ENCODE peak calls at places on chromosomes 4 and X, in eight cellular contexts. One of them, this sample, is unnamed.

GRCh38 chr4:150235795-150236385 is 157.6 kb downstream of the DCLK2 start:
- DNase-seq in astrocyte of the cerebellum: no peak
- DNase-seq in WTC11: no peak
- DNase-seq in MCF 10A: no peak
- DNase-seq in RWPE1: no peak
- DNase-seq in HFFc6: no peak
- DNase-seq in suprapubic skin: no peak
- DNase-seq in left ventricle myocardium inferior: no peak
- DNase-seq in this sample: no peak

GRCh38 chr4:118972167-118972566 is 83.5 kb downstream of the SYNPO2 start:
- DNase-seq in astrocyte of the cerebellum: peak
- DNase-seq in WTC11: no peak
- DNase-seq in MCF 10A: no peak
- DNase-seq in RWPE1: no peak
- DNase-seq in HFFc6: no peak
- DNase-seq in suprapubic skin: no peak
- DNase-seq in left ventricle myocardium inferior: no peak
- DNase-seq in this sample: no peak

GRCh38 chr4:4386736-4387392 is at the start of gene NSG1:
- DNase-seq in astrocyte of the cerebellum: no peak
- DNase-seq in WTC11: peak
- DNase-seq in MCF 10A: peak
- DNase-seq in RWPE1: peak
- DNase-seq in HFFc6: no peak
- DNase-seq in suprapubic skin: no peak
- DNase-seq in left ventricle myocardium inferior: peak
- DNase-seq in this sample: peak

GRCh38 chr4:76898949-76899640 is 1.2 kb upstream of the SOWAHB start:
- DNase-seq in astrocyte of the cerebellum: no peak
- DNase-seq in WTC11: no peak
- DNase-seq in MCF 10A: no peak
- DNase-seq in RWPE1: no peak
- DNase-seq in HFFc6: no peak
- DNase-seq in suprapubic skin: no peak
- DNase-seq in left ventricle myocardium inferior: no peak
- DNase-seq in this sample: no peak

GRCh38 chr4:20272411-20272872 is 20.7 kb downstream of the SLIT2 start:
- DNase-seq in astrocyte of the cerebellum: peak
- DNase-seq in WTC11: no peak
- DNase-seq in MCF 10A: peak
- DNase-seq in RWPE1: no peak
- DNase-seq in HFFc6: peak
- DNase-seq in suprapubic skin: no peak
- DNase-seq in left ventricle myocardium inferior: no peak
- DNase-seq in this sample: no peak

GRCh38 chrX:23505531-23506303 is 161.6 kb upstream of the PRDX4 start:
- DNase-seq in astrocyte of the cerebellum: no peak
- DNase-seq in WTC11: no peak
- DNase-seq in MCF 10A: no peak
- DNase-seq in RWPE1: no peak
- DNase-seq in HFFc6: no peak
- DNase-seq in suprapubic skin: no peak
- DNase-seq in left ventricle myocardium inferior: no peak
- DNase-seq in this sample: no peak

GRCh38 chr4:115841873-115842272 is 728.5 kb upstream of the NDST4 start:
- DNase-seq in astrocyte of the cerebellum: no peak
- DNase-seq in WTC11: no peak
- DNase-seq in MCF 10A: peak
- DNase-seq in RWPE1: peak
- DNase-seq in HFFc6: no peak
- DNase-seq in suprapubic skin: no peak
- DNase-seq in left ventricle myocardium inferior: no peak
- DNase-seq in this sample: no peak

GRCh38 chr4:14260591-14260990 is 633.1 kb upstream of the BOD1L1 start:
- DNase-seq in astrocyte of the cerebellum: no peak
- DNase-seq in WTC11: no peak
- DNase-seq in MCF 10A: no peak
- DNase-seq in RWPE1: no peak
- DNase-seq in HFFc6: no peak
- DNase-seq in suprapubic skin: no peak
- DNase-seq in left ventricle myocardium inferior: no peak
- DNase-seq in this sample: no peak

GRCh38 chrX:69088171-69088938 is 76.9 kb downstream of the PJA1 start:
- DNase-seq in astrocyte of the cerebellum: no peak
- DNase-seq in WTC11: no peak
- DNase-seq in MCF 10A: no peak
- DNase-seq in RWPE1: no peak
- DNase-seq in HFFc6: no peak
- DNase-seq in suprapubic skin: no peak
- DNase-seq in left ventricle myocardium inferior: no peak
- DNase-seq in this sample: no peak

GRCh38 chr4:112759313-112759712 is 122.4 kb downstream of the LARP7 start:
- DNase-seq in astrocyte of the cerebellum: no peak
- DNase-seq in WTC11: peak
- DNase-seq in MCF 10A: no peak
- DNase-seq in RWPE1: no peak
- DNase-seq in HFFc6: no peak
- DNase-seq in suprapubic skin: no peak
- DNase-seq in left ventricle myocardium inferior: no peak
- DNase-seq in this sample: no peak

GRCh38 chr4:128718793-128719192 is 90.7 kb upstream of the JADE1 start:
- DNase-seq in astrocyte of the cerebellum: peak
- DNase-seq in WTC11: no peak
- DNase-seq in MCF 10A: no peak
- DNase-seq in RWPE1: no peak
- DNase-seq in HFFc6: peak
- DNase-seq in suprapubic skin: no peak
- DNase-seq in left ventricle myocardium inferior: no peak
- DNase-seq in this sample: no peak

GRCh38 chr4:76974150-76974549 is 24.6 kb downstream of the SEPTIN11 start:
- DNase-seq in astrocyte of the cerebellum: no peak
- DNase-seq in WTC11: no peak
- DNase-seq in MCF 10A: peak
- DNase-seq in RWPE1: no peak
- DNase-seq in HFFc6: no peak
- DNase-seq in suprapubic skin: no peak
- DNase-seq in left ventricle myocardium inferior: no peak
- DNase-seq in this sample: no peak

DNA sequence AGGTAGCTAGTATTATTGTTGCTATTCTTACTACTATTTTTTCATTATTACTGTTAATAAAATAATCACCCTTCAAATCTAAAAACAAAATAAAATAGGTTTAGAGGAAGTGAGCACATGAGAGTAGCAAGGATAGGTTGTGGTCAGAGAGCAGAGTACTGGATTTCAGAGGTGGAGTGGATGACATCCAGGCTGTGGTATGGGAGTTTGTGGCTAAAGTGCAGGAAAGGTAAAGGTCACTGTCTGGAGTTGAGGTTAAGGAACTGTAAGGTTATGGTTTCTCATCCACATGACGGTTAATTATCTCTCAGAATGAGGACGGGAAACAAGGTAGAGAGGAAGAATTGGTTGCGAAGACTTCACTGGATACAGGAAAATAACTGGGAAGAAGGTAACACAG is 27.7 kb downstream of the STEEP1 start:
- DNase-seq in astrocyte of the cerebellum: no peak
- DNase-seq in WTC11: no peak
- DNase-seq in MCF 10A: no peak
- DNase-seq in RWPE1: no peak
- DNase-seq in HFFc6: no peak
- DNase-seq in suprapubic skin: no peak
- DNase-seq in left ventricle myocardium inferior: no peak
- DNase-seq in this sample: no peak
- TF ChIP-seq CTCF in astrocyte of the cerebellum: no peak
- TF ChIP-seq CTCF in WTC11: no peak
- TF ChIP-seq CTCF in MCF 10A: no peak
- TF ChIP-seq CTCF in RWPE1: no peak
- TF ChIP-seq CTCF in HFFc6: no peak
- TF ChIP-seq CTCF in suprapubic skin: no peak
- TF ChIP-seq CTCF in left ventricle myocardium inferior: no peak
- TF ChIP-seq CTCF in this sample: no peak

GRCh38 chr4:61505773-61506640 is 305.9 kb downstream of the ADGRL3 start:
- DNase-seq in astrocyte of the cerebellum: no peak
- DNase-seq in WTC11: no peak
- DNase-seq in MCF 10A: no peak
- DNase-seq in RWPE1: no peak
- DNase-seq in HFFc6: no peak
- DNase-seq in suprapubic skin: no peak
- DNase-seq in left ventricle myocardium inferior: no peak
- DNase-seq in this sample: no peak

GRCh38 chr4:61501812-61502211 is 301.7 kb downstream of the ADGRL3 start:
- DNase-seq in astrocyte of the cerebellum: no peak
- DNase-seq in WTC11: no peak
- DNase-seq in MCF 10A: no peak
- DNase-seq in RWPE1: no peak
- DNase-seq in HFFc6: no peak
- DNase-seq in suprapubic skin: no peak
- DNase-seq in left ventricle myocardium inferior: no peak
- DNase-seq in this sample: no peak

DNA sequence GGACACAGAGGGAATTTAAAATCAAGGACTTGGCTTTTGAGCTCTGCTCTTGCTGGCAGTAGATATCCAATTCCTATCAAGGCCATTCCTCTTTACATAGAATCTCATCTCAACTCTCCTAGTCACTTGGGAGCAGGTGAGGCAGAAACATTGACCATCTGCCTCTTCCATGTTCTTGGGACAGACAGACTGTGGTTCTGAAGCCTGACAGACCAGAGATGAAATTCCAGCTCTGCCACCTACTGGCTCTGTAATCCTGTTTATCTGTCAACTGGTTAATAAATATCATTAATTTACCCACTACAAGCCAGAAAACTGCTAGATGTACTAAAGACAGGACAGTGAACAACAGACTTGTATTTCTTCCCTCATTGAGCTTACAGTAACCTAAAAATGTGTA is 300.8 kb downstream of the ADGRL3 start:
- DNase-seq in astrocyte of the cerebellum: no peak
- DNase-seq in WTC11: no peak
- DNase-seq in MCF 10A: peak
- DNase-seq in RWPE1: peak
- DNase-seq in HFFc6: no peak
- DNase-seq in suprapubic skin: no peak
- DNase-seq in left ventricle myocardium inferior: no peak
- DNase-seq in this sample: no peak
- TF ChIP-seq CTCF in astrocyte of the cerebellum: no peak
- TF ChIP-seq CTCF in WTC11: no peak
- TF ChIP-seq CTCF in MCF 10A: peak
- TF ChIP-seq CTCF in RWPE1: peak
- TF ChIP-seq CTCF in HFFc6: no peak
- TF ChIP-seq CTCF in suprapubic skin: no peak
- TF ChIP-seq CTCF in left ventricle myocardium inferior: peak
- TF ChIP-seq CTCF in this sample: peak

DNA sequence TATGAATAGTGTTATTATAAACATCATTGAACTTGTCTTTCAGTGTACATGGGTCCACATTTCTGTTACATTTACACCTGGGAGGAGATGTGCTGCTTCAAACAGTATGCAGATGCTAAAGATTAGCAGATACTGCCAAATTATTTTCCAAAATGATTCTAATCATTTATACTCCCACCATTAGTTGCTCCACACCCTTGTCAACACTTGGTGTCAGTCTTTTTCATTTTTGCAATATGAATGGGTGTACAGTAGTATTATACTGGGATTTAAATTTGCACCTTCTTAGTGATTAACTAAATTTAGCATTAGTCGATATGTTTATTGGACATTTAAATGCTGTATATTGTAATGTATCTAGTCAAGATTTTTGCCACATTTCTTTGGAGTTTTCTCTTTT is 131.6 kb upstream of the GRID2 start:
- DNase-seq in astrocyte of the cerebellum: no peak
- DNase-seq in WTC11: no peak
- DNase-seq in MCF 10A: peak
- DNase-seq in RWPE1: peak
- DNase-seq in HFFc6: no peak
- DNase-seq in suprapubic skin: no peak
- DNase-seq in left ventricle myocardium inferior: no peak
- DNase-seq in this sample: no peak
- TF ChIP-seq CTCF in astrocyte of the cerebellum: peak
- TF ChIP-seq CTCF in WTC11: no peak
- TF ChIP-seq CTCF in MCF 10A: peak
- TF ChIP-seq CTCF in RWPE1: peak
- TF ChIP-seq CTCF in HFFc6: peak
- TF ChIP-seq CTCF in suprapubic skin: no peak
- TF ChIP-seq CTCF in left ventricle myocardium inferior: no peak
- TF ChIP-seq CTCF in this sample: peak

DNA sequence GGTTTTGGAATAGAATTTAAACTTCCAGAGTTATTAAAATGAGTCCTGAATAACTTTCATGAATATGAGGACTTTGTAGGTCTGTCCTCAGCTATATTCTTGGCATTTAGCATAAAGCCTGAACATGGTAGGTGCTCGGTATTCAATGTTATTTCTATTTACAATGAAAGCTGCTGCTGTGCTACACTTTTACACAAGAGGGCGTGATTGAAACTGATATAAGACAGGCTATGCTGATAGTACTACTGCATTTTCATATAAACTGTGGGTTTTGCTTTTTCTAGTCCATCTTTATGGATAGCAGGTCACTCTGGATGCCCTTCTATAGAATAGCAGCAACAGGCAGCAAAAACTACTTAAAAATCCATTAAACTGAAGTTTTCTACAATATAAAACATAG is 12.3 kb upstream of the GNPDA2 start:
- DNase-seq in astrocyte of the cerebellum: no peak
- DNase-seq in WTC11: no peak
- DNase-seq in MCF 10A: peak
- DNase-seq in RWPE1: no peak
- DNase-seq in HFFc6: peak
- DNase-seq in suprapubic skin: no peak
- DNase-seq in left ventricle myocardium inferior: no peak
- DNase-seq in this sample: no peak
- TF ChIP-seq CTCF in astrocyte of the cerebellum: no peak
- TF ChIP-seq CTCF in WTC11: peak
- TF ChIP-seq CTCF in MCF 10A: peak
- TF ChIP-seq CTCF in RWPE1: peak
- TF ChIP-seq CTCF in HFFc6: peak
- TF ChIP-seq CTCF in suprapubic skin: no peak
- TF ChIP-seq CTCF in left ventricle myocardium inferior: peak
- TF ChIP-seq CTCF in this sample: peak

This sample was measured in type B pancreatic cell.